ENCODE peak calls at places on chromosomes 6 and 20, in four cellular contexts. H is left cardiac atrium; T is central memory CD4-positive, alpha-beta T cell; Z is non-pigmented ciliary epithelial cell. X is an unnamed sample.

GRCh38 chr6:13272131-13273046 is 55.9 kb downstream of the TBC1D7 start:
- DNase-seq in T (no peak), H (peak; percentile 35), Z (no peak), X (no peak)

GRCh38 chr6:145067430-145067829 is 667.9 kb downstream of the EPM2A start:
- DNase-seq in T (no peak), Z (no peak), H (no peak), X (no peak)

GRCh38 chr6:132147530-132148011 is 196.4 kb upstream of the CCN2 start:
- DNase-seq in H (no peak), Z (peak; percentile 85), T (no peak), X (no peak)

GRCh38 chr20:38473353-38473795 is 731 bp downstream of the RALGAPB start:
- DNase-seq in Z (no peak), T (no peak), H (no peak), X (no peak)

GRCh38 chr20:51961964-51962761 is 159.8 kb upstream of the SALL4 start:
- DNase-seq in Z (no peak), H (no peak), T (no peak), X (no peak)

GRCh38 chr6:81984599-81984998 is 232.1 kb upstream of the TENT5A start:
- DNase-seq in T (no peak), Z (no peak), H (no peak), X (no peak)

GRCh38 chr20:1617055-1617454 is 2.8 kb downstream of the SIRPB1 start:
- DNase-seq in H (no peak), Z (no peak), T (no peak), X (no peak)

GRCh38 chr6:157770946-157771345 is 52.1 kb upstream of the SNX9 start:
- DNase-seq in Z (no peak), H (no peak), T (no peak), X (no peak)

X was measured in CD4-positive, alpha-beta memory T cell.